ENCODE peak calls at places on chromosomes 5 and 9, in four cellular contexts. G is fibroblast of lung, X is colonic mucosa, P is fibroblast of the aortic adventitia. V is an unnamed sample.
A peak's percentile ranks its signal among the peaks of the same experiment; 100 is the strongest.

GRCh38 chr9:132857601-132858342 is 20.3 kb downstream of the AK8 start:
- DNase-seq in X (no peak), P (peak; percentile 15), G (peak; percentile 22), V (peak; percentile 45)

GRCh38 chr9:108722396-108722795 is 133.4 kb downstream of the ACTL7B start:
- DNase-seq in X (no peak), P (peak; percentile 49), G (no peak), V (peak; percentile 69)

GRCh38 chr5:97478513-97478912 is 295.5 kb upstream of the RIOK2 start:
- DNase-seq in X (no peak), P (peak; percentile 31), G (no peak), V (peak; percentile 7)

GRCh38 chr9:29966247-29966646 is 2393.0 kb upstream of the C9orf72 start:
- DNase-seq in P (no peak), G (peak; percentile 30), X (no peak), V (peak; percentile 1)

GRCh38 chr5:8184455-8185063 is 315.6 kb downstream of the MTRR start:
- DNase-seq in G (no peak), P (no peak), X (peak; percentile 68), V (peak; percentile 10)

GRCh38 chr9:34654317-34655083 is 2.5 kb downstream of the IL11RA start:
- DNase-seq in G (no peak), P (peak; percentile 93), X (peak; percentile 50), V (peak; percentile 80)

GRCh38 chr5:41157272-41157671 is 56.1 kb downstream of the C6 start:
- DNase-seq in X (no peak), G (peak; percentile 36), P (no peak), V (peak; percentile 55)

GRCh38 chr9:114218264-114219120 is 63.2 kb downstream of the COL27A1 start:
- DNase-seq in X (no peak), G (no peak), P (no peak), V (peak; percentile 43)

GRCh38 chr5:109191153-109191558 is 218.6 kb downstream of the PJA2 start:
- DNase-seq in P (peak; percentile 93), X (peak; percentile 39), G (peak; percentile 74), V (peak; percentile 75)

GRCh38 chr5:68343421-68343826 is 127.9 kb downstream of the PIK3R1 start:
- DNase-seq in G (peak; percentile 92), P (peak; percentile 96), X (no peak), V (peak; percentile 94)

GRCh38 chr5:1523793-1524480 is at the start of gene LPCAT1:
- DNase-seq in X (peak; percentile 78), G (peak; percentile 68), P (peak; percentile 63), V (peak; percentile 58)

GRCh38 chr5:154627711-154628678 is 127.2 kb upstream of the LARP1 start:
- DNase-seq in X (no peak), P (peak; percentile 37), G (no peak), V (peak; percentile 67)

GRCh38 chr9:631596-631995 is 209.9 kb upstream of the DMRT1 start:
- DNase-seq in X (no peak), G (peak; percentile 81), P (no peak), V (peak; percentile 77)
- H3K4me3 ChIP-seq in X (no peak overlapping the region), G (no peak overlapping the region), P (no peak overlapping the region), V (no peak overlapping the region)

GRCh38 chr9:90891656-90892055 is 90.0 kb downstream of the SYK start:
- DNase-seq in G (no peak), X (no peak), P (no peak), V (no peak)

GRCh38 chr9:90893706-90894105 is 92.1 kb downstream of the SYK start:
- DNase-seq in P (no peak), X (no peak), G (no peak), V (no peak)

GRCh38 chr9:90894956-90895687 is 93.5 kb downstream of the SYK start:
- DNase-seq in P (no peak), G (no peak), X (no peak), V (no peak)

GRCh38 chr9:90888941-90889340 is 87.3 kb downstream of the SYK start:
- DNase-seq in P (no peak), G (no peak), X (no peak), V (no peak)

DNA sequence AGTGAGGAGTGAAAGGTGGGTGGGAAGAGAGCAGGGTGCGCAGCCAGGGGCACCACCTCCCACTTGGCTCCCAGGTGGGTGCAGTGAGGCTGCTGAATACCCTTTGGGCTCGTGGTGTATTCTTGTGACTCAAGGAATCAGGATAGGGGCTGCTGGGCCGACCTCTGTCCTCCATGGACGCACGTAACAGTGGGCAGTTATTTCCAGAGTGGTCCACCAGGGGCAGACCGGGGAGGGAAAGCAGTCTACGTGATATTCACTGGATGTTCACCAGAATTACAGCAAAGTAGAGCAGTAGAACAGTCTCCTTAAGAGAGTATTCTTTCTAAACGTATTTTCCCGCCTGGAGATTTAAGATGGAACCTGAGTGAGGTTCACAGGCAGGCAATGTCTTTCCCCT is 88.5 kb downstream of the SYK start:
- DNase-seq in X (no peak), G (no peak), P (no peak), V (peak; percentile 4)
- TF ChIP-seq CTCF in X (no peak), G (no peak), P (peak; percentile 6), V (no peak)

DNA sequence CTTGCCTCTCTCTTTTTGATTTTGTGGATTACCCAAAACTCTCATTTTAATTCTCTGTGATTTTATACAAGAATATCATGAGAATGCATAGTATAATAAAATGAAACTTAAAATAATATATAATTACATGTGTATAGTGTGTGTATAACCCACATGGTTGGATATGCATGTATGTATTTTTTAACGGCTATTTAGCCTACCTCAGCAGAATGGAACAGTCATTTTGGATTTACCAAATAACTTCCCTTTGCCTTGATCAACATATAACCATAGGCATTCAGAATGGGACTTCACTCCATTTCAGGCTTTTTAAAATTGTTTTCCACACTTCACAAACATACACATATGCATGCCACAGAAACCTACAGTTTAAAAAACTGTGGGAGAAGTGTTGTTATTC is 161.2 kb downstream of the SLF1 start:
- DNase-seq in G (no peak), X (no peak), P (no peak), V (no peak)
- H3K4me3 ChIP-seq in G (no peak overlapping the region), X (no peak overlapping the region), P (no peak overlapping the region), V (no peak overlapping the region)

GRCh38 chr9:79757906-79758669 is 186.3 kb downstream of the TLE4 start:
- DNase-seq in G (peak; percentile 42), P (peak; percentile 15), X (no peak), V (peak; percentile 33)
- TF ChIP-seq CTCF in G (no peak), P (peak; percentile 45), X (no peak), V (peak; percentile 47)

GRCh38 chr9:128249558-128249913 is 26.3 kb downstream of the GOLGA2 start:
- DNase-seq in P (no peak), G (no peak), X (no peak), V (no peak)

GRCh38 chr9:128252317-128253139 is 23.3 kb downstream of the GOLGA2 start:
- DNase-seq in P (no peak), G (no peak), X (no peak), V (no peak)

GRCh38 chr9:128249914-128250838 is 25.6 kb downstream of the GOLGA2 start:
- DNase-seq in X (peak; percentile 100), P (peak; percentile 50), G (peak; percentile 57), V (peak; percentile 75)

GRCh38 chr9:128251701-128252100 is 24.1 kb downstream of the GOLGA2 start:
- DNase-seq in X (no peak), P (peak; percentile 28), G (peak; percentile 8), V (peak; percentile 72)

DNA sequence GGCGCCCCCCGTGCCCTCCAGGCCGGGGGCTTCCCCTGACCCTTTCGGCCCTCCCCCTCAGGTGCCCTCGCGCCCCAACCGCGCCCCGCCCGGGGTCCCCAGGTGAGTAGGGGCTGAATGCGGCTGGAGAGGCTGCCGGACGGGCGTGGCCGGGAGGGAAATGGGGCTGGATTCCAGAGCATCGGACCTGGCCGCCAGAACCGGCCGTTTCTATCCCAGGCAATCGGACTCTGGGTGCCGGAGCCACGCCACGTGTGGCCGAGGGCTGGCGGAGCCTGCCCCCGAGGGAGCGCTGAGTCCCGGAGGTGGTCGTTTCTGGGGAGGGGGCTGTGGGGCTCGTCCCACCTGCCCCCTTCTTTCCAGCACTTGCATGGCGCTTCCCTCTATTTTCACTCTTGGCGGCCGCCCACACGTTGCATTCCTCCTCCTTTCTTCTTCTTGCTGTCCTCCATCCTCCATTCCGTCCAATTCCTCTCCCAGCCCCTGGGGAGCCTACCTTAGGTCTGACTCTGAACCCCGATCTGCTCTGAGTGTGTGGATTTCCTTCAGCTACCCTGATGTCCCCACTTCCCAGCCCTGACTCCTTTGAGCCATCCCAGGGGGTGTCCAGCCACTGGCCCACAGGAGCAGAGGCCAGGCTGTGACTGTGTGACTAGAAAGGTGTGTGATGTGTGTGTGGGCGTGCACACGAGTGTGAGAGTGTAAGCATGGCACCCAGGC is 24.8 kb downstream of the GOLGA2 start:
- DNase-seq in G (no peak), X (no peak), P (no peak), V (no peak)
- H3K4me3 ChIP-seq in G (no peak overlapping the region), X (peak overlapping the region; percentile 45), P (no peak overlapping the region), V (peak overlapping the region; percentile 8)

V was measured in fibroblast of mammary gland.